ENCODE peak calls at places on chromosomes 5 and 9, in six cellular contexts. H, L, D, Z, A and E are unnamed samples.
A peak's percentile ranks its signal among the peaks of the same experiment; 100 is the strongest.

GRCh38 chr9:125850231-125850630 is 103.1 kb downstream of the PBX3 start:
- DNase-seq in H (no peak), L (no peak), D (no peak), Z (no peak), A (no peak), E (no peak)

GRCh38 chr9:38026021-38026809 is 42.8 kb downstream of the SHB start:
- DNase-seq in H (no peak), L (peak; percentile 54), D (peak; percentile 97), Z (peak; percentile 93), A (peak; percentile 87), E (no peak)

GRCh38 chr5:62299600-62299999 is 6.4 kb upstream of the KIF2A start:
- DNase-seq in H (no peak), L (no peak), D (no peak), Z (no peak), A (no peak), E (no peak)

GRCh38 chr5:90020575-90021535 is 388.7 kb downstream of the CETN3 start:
- DNase-seq in H (no peak), L (no peak), D (peak; percentile 95), Z (peak; percentile 89), A (no peak), E (no peak)

GRCh38 chr9:98455957-98456621 is 200.6 kb upstream of the TBC1D2 start:
- DNase-seq in H (no peak), L (no peak), D (peak; percentile 61), Z (no peak), A (no peak), E (no peak)

GRCh38 chr5:180343110-180343845 is 9.9 kb downstream of the GFPT2 start:
- DNase-seq in H (no peak), L (no peak), D (peak; percentile 87), Z (no peak), A (no peak), E (no peak)

GRCh38 chr9:87656485-87656884 is 69.4 kb upstream of the CTSL start:
- DNase-seq in H (no peak), L (no peak), D (peak; percentile 52), Z (no peak), A (no peak), E (peak; percentile 63)

GRCh38 chr5:13250450-13251291 is 693.8 kb downstream of the DNAH5 start:
- DNase-seq in H (no peak), L (no peak), D (peak; percentile 6), Z (no peak), A (no peak), E (no peak)

GRCh38 chr9:84708400-84708799 is 38.9 kb downstream of the NTRK2 start:
- DNase-seq in H (no peak), L (no peak), D (no peak), Z (no peak), A (no peak), E (no peak)

GRCh38 chr9:112377684-112378344 is 2.1 kb upstream of the HSDL2 start:
- DNase-seq in H (no peak), L (no peak), D (no peak), Z (no peak), A (no peak), E (no peak)

DNA sequence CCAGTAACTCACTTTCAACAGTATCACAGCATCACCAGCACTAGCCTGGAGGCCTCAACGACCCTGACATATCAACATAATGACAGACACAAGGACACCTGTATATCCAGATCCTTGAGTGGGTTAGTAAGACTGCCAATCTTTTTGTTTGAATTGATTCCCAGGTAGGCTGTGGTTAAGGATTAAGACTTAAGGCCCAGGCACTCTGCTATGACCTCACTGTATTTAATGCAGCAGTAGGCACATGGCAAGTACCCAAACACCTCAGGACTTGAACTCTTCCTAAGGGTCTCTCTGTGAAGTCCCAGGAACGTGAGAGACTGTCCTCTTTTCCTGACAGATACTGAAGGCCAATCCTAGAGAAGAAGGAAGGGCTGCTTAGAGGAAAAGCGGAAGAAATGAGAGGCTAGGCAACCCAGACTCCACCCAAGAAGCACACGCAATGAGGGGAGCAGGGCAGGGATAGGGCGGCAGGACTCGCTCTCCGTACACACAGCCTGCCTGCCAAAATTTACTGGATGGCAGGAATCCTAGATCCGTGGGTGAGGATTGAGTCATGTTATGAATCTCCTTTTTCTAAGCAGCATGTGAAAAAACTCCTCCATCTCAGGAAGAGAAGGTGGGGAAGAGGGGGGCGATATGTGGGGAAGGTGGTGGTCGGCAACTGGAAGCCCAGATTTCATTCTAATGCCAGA is 93.4 kb downstream of the SIL1 start:
- DNase-seq in H (no peak), L (peak; percentile 83), D (peak; percentile 88), Z (peak; percentile 38), A (peak; percentile 41), E (peak; percentile 58)
- H3K4me3 ChIP-seq in H (no peak overlapping the region), L (peak overlapping the region; percentile 3), D (no peak overlapping the region), Z (peak overlapping the region; percentile 3), A (no peak overlapping the region), E (no peak overlapping the region)

GRCh38 chr5:53123702-53124101 is 14.1 kb upstream of the MOCS2 start:
- DNase-seq in H (no peak), L (no peak), D (peak; percentile 49), Z (no peak), A (no peak), E (no peak)
- TF ChIP-seq CTCF in H (no peak), L (peak; percentile 13), D (no peak), Z (no peak), A (no peak), E (no peak)

GRCh38 chr5:691817-692529 is 1.2 kb downstream of the TPPP start:
- DNase-seq in H (no peak), L (no peak), D (no peak), Z (no peak), A (no peak), E (no peak)
- H3K4me3 ChIP-seq in H (peak overlapping the region; percentile 44), L (peak overlapping the region; percentile 59), D (no peak overlapping the region), Z (no peak overlapping the region), A (no peak overlapping the region), E (no peak overlapping the region)

DNA sequence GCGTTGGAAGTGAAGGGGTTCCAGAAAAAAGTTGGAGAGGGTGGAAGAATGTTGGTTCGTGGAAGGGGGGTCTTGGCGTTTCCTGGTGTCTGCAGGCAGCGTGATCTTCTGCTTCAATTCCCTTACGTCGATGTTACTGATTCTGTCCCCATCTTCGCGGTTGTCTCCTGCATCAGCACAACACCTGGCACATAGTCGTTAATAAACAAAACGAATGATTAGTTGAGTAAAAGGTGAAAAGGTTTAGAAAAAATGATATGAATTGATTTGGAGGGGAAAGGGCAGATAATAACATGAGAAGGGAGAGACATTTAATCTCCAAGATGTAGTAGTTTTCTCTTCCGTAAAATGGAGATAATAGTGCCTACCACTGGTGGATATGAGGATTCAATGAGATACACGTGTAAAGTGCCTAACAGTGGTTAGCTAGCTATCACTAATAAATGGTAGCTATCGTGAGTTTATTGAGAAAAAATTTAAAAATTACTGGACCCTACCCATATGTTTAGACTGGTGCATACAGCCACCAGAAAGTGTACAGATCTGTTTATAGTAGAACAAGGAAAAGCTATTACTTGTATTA is 556 bp downstream of the MTREX start:
- DNase-seq in H (no peak), L (no peak), D (peak; percentile 41), Z (no peak), A (no peak), E (no peak)
- TF ChIP-seq CTCF in H (peak; percentile 23), L (no peak), D (no peak), Z (no peak), A (peak; percentile 24), E (no peak)